ENCODE peak calls at places on chromosome 21, in five cellular contexts. T, R, Y, A and L are unnamed samples.

GRCh38 chr21:45417256-45417950 is 12.4 kb downstream of the COL18A1 start:
- DNase-seq in T (no peak), R (no peak), Y (no peak), A (no peak), L (no peak)

GRCh38 chr21:27631471-27631870 is 664.6 kb upstream of the ADAMTS5 start:
- DNase-seq in T (no peak), R (peak), Y (no peak), A (no peak), L (no peak)

GRCh38 chr21:37700641-37701202 is 215.5 kb downstream of the KCNJ6 start:
- DNase-seq in T (peak), R (peak), Y (peak), A (no peak), L (no peak)

GRCh38 chr21:44485254-44485793 is 30.0 kb downstream of the LRRC3 start:
- DNase-seq in T (peak), R (no peak), Y (peak), A (no peak), L (no peak)

GRCh38 chr21:42735944-42736343 is 82.5 kb downstream of the PDE9A start:
- DNase-seq in T (no peak), R (no peak), Y (no peak), A (no peak), L (no peak)

GRCh38 chr21:16159213-16159970 is 429.6 kb downstream of the USP25 start:
- DNase-seq in T (no peak), R (peak), Y (no peak), A (no peak), L (no peak)

GRCh38 chr21:33071878-33072306 is 2.0 kb downstream of the OLIG1 start:
- DNase-seq in T (peak), R (peak), Y (no peak), A (no peak), L (no peak)

GRCh38 chr21:29055080-29055479 is 18.4 kb downstream of the CCT8 start:
- DNase-seq in T (no peak), R (no peak), Y (no peak), A (no peak), L (no peak)

GRCh38 chr21:38667466-38667865 is 138.3 kb upstream of the ETS2 start:
- DNase-seq in T (no peak), R (no peak), Y (no peak), A (no peak), L (no peak)

GRCh38 chr21:33121715-33122475 is 52.0 kb downstream of the OLIG1 start:
- DNase-seq in T (no peak), R (peak), Y (no peak), A (no peak), L (peak)

GRCh38 chr21:33309778-33310177 is 15.0 kb upstream of the IFNAR1 start:
- DNase-seq in T (no peak), R (no peak), Y (no peak), A (no peak), L (peak)